ENCODE peak calls at places on chromosomes 7 and 10, in ten cellular contexts. Z is hepatic stellate cell; V is ELR; U is heart left ventricle; R is posterior cingulate gyrus; I is stimulated activated CD4-positive, alpha-beta T cell treated with anti-CD3 and anti-CD28 coated beads, Interleukin-2, amount 100 ng/mL, for 48 hours; L is brain microvascular endothelial cell; N is activated CD8-positive, alpha-beta memory T cell treated with anti-CD3 and anti-CD28 coated beads for 24 hours; X is activated CD4-positive, CD25-positive, alpha-beta regulatory T cell treated with anti-CD3 and anti-CD28 coated beads, Interleukin-2, amount 50 U/mL, for 72 hours; C is Ammon's horn. K is an unnamed sample.

GRCh38 chr7:91264083-91264923 is at the start of gene FZD1:
- DNase-seq in Z (peak; percentile 90), V (peak; percentile 97), U (peak; percentile 97), R (peak; percentile 98), I (peak; percentile 52), L (peak; percentile 97), N (peak; percentile 67), X (peak; percentile 47), C (peak; percentile 98), K (peak; percentile 96)

GRCh38 chr10:6185039-6185716 is 17.6 kb upstream of the PFKFB3 start:
- DNase-seq in Z (no peak), V (no peak), U (no peak), R (no peak), I (no peak), L (no peak), N (no peak), X (no peak), C (no peak), K (no peak)

GRCh38 chr7:916291-916941 is 38.1 kb downstream of the ADAP1 start:
- DNase-seq in Z (no peak), V (no peak), U (no peak), R (peak; percentile 79), I (no peak), L (no peak), N (no peak), X (no peak), C (no peak), K (peak; percentile 60)

GRCh38 chr10:85621562-85621961 is 745.0 kb downstream of the GRID1 start:
- DNase-seq in Z (no peak), V (no peak), U (no peak), R (no peak), I (no peak), L (no peak), N (no peak), X (no peak), C (no peak), K (no peak)

GRCh38 chr10:48655426-48656240 is 29.0 kb upstream of the WDFY4 start:
- DNase-seq in Z (peak; percentile 70), V (peak; percentile 79), U (peak; percentile 72), R (peak; percentile 85), I (no peak), L (peak; percentile 32), N (no peak), X (peak; percentile 40), C (peak; percentile 83), K (no peak)

GRCh38 chr7:75762350-75762917 is 9.6 kb downstream of the CCL26 start:
- DNase-seq in Z (peak; percentile 84), V (peak; percentile 78), U (no peak), R (no peak), I (no peak), L (peak; percentile 25), N (peak; percentile 59), X (no peak), C (peak; percentile 79), K (no peak)

GRCh38 chr7:129769400-129769774 is 157.9 kb downstream of the NRF1 start:
- DNase-seq in Z (no peak), V (no peak), U (no peak), R (no peak), I (no peak), L (no peak), N (no peak), X (no peak), C (no peak), K (peak; percentile 39)

GRCh38 chr10:34295142-34295548 is 520.0 kb downstream of the PARD3 start:
- DNase-seq in Z (peak; percentile 18), V (peak; percentile 28), U (no peak), R (no peak), I (no peak), L (no peak), N (no peak), X (no peak), C (no peak), K (no peak)

GRCh38 chr7:2508327-2509231 is 11.0 kb upstream of the LFNG start:
- DNase-seq in Z (peak; percentile 91), V (peak; percentile 81), U (peak; percentile 82), R (no peak), I (no peak), L (peak; percentile 53), N (peak; percentile 84), X (peak; percentile 63), C (no peak), K (no peak)

GRCh38 chr10:42974693-42975002 is 102.2 kb upstream of the RET start:
- DNase-seq in Z (no peak), V (no peak), U (no peak), R (no peak), I (no peak), L (no peak), N (no peak), X (peak; percentile 7), C (no peak), K (peak; percentile 23)